ENCODE peak calls at places on chromosomes 16 and 17, in five cellular contexts. I is nephron progenitor cell, M is neural crest cell, O is fibroblast of mammary gland, X is EH. E is an unnamed sample.
A peak's percentile ranks its signal among the peaks of the same experiment; 100 is the strongest.

GRCh38 chr17:78645421-78646295 is 68.5 kb upstream of the DNAH17 start:
- DNase-seq in X (peak; percentile 48), M (no peak), O (peak; percentile 75), I (no peak), E (no peak)

GRCh38 chr17:1554751-1555617 is 7.6 kb downstream of the PITPNA start:
- DNase-seq in M (no peak), X (no peak), O (no peak), I (no peak), E (no peak)

GRCh38 chr16:10668322-10669045 is 26.2 kb downstream of the TEKT5 start:
- DNase-seq in M (peak; percentile 14), O (peak; percentile 23), X (peak; percentile 35), I (peak; percentile 26), E (peak; percentile 28)

GRCh38 chr17:38415250-38416194 is 12.7 kb upstream of the ARHGAP23 start:
- DNase-seq in M (peak; percentile 19), I (no peak), O (peak; percentile 28), X (peak; percentile 78), E (peak; percentile 92)

GRCh38 chr16:55263271-55264250 is 60.4 kb upstream of the IRX6 start:
- DNase-seq in O (no peak), I (no peak), X (no peak), M (no peak), E (no peak)

GRCh38 chr16:63169100-63169499 is 1132.9 kb upstream of the CDH8 start:
- DNase-seq in X (no peak), M (no peak), O (no peak), I (no peak), E (no peak)

GRCh38 chr17:57574040-57574513 is 171.0 kb downstream of the CCDC182 start:
- DNase-seq in X (peak; percentile 37), O (peak; percentile 73), M (no peak), I (no peak), E (no peak)

GRCh38 chr17:33183487-33184026 is 109.5 kb downstream of the ASIC2 start:
- DNase-seq in M (no peak), X (no peak), O (no peak), I (no peak), E (no peak)

GRCh38 chr16:86597880-86598606 is 19.7 kb downstream of the FOXL1 start:
- DNase-seq in I (no peak), M (no peak), X (peak; percentile 68), O (no peak), E (no peak)

GRCh38 chr17:77266891-77267341 is 126.1 kb downstream of the SEC14L1 start:
- DNase-seq in X (no peak), I (no peak), O (no peak), M (no peak), E (no peak)

GRCh38 chr16:77238593-77238992 is 39.4 kb downstream of the SYCE1L start:
- DNase-seq in M (no peak), X (no peak), I (no peak), O (no peak), E (no peak)

GRCh38 chr17:63464691-63465090 is 12.2 kb upstream of the ACE start:
- DNase-seq in X (no peak), I (no peak), M (no peak), O (no peak), E (no peak)

GRCh38 chr17:45081046-45081703 is 20.1 kb downstream of the NMT1 start:
- DNase-seq in O (no peak), M (no peak), X (no peak), I (no peak), E (no peak)

GRCh38 chr17:8080799-8081219 is 6.7 kb downstream of the ALOX12B start:
- DNase-seq in O (no peak), X (no peak), M (no peak), I (no peak), E (no peak)

GRCh38 chr17:39617100-39617445 is 9.4 kb upstream of the NEUROD2 start:
- DNase-seq in X (no peak), O (no peak), I (no peak), M (no peak), E (no peak)

GRCh38 chr16:23700093-23700492 is 12.9 kb downstream of the ERN2 start:
- DNase-seq in X (no peak), O (no peak), I (no peak), M (no peak), E (no peak)

GRCh38 chr17:79558573-79558900 is 52.3 kb downstream of the RBFOX3 start:
- DNase-seq in I (no peak), O (no peak), M (no peak), X (no peak), E (no peak)

GRCh38 chr16:83840060-83840617 is 32.4 kb downstream of the HSBP1 start:
- DNase-seq in I (no peak), O (no peak), X (no peak), M (no peak), E (no peak)

GRCh38 chr17:17902877-17903276 is 66.1 kb upstream of the SREBF1 start:
- DNase-seq in M (no peak), I (no peak), X (peak; percentile 11), O (no peak), E (no peak)

GRCh38 chr17:17857496-17857895 is 20.7 kb upstream of the SREBF1 start:
- DNase-seq in O (no peak), I (no peak), M (no peak), X (no peak), E (no peak)

GRCh38 chr16:12061336-12062055 is 85.0 kb downstream of the SNX29 start:
- DNase-seq in M (no peak), O (peak; percentile 37), X (peak; percentile 43), I (no peak), E (no peak)

GRCh38 chr16:70331588-70332358 is 14.9 kb upstream of the DDX19A start:
- DNase-seq in M (peak; percentile 4), X (peak; percentile 22), O (peak; percentile 12), I (peak; percentile 5), E (peak; percentile 38)

GRCh38 chr16:81641403-81642106 is 137.5 kb upstream of the PLCG2 start:
- DNase-seq in M (no peak), I (peak; percentile 37), O (no peak), X (no peak), E (peak; percentile 12)

GRCh38 chr17:83196973-83197880 is 117.8 kb downstream of the METRNL start:
- DNase-seq in O (peak; percentile 84), I (no peak), M (no peak), X (peak; percentile 71), E (no peak)

GRCh38 chr17:8500609-8501008 is 64.9 kb downstream of the NDEL1 start:
- DNase-seq in M (no peak), O (no peak), I (no peak), X (no peak), E (no peak)

GRCh38 chr16:17063156-17063555 is 407.6 kb downstream of the XYLT1 start:
- DNase-seq in M (no peak), X (no peak), O (no peak), I (no peak), E (no peak)

GRCh38 chr17:67491009-67491677 is 114.1 kb downstream of the PITPNC1 start:
- DNase-seq in I (peak; percentile 23), O (peak; percentile 100), X (peak; percentile 99), M (peak; percentile 18), E (no peak)

GRCh38 chr17:35447494-35447893 is 1.1 kb downstream of the SLFN13 start:
- DNase-seq in M (no peak), O (no peak), X (no peak), I (no peak), E (no peak)

GRCh38 chr17:1686086-1686485 is 1.4 kb upstream of the PRPF8 start:
- DNase-seq in M (no peak), O (peak; percentile 5), X (no peak), I (no peak), E (no peak)

GRCh38 chr16:66894948-66895696 is 14.8 kb downstream of the PDP2 start:
- DNase-seq in I (peak; percentile 64), M (peak; percentile 62), O (peak; percentile 71), X (peak; percentile 79), E (peak; percentile 43)

GRCh38 chr16:67571981-67572431 is 9.7 kb downstream of the CTCF start:
- DNase-seq in I (no peak), X (peak; percentile 88), M (no peak), O (peak; percentile 43), E (no peak)

GRCh38 chr16:9258423-9259051 is 167.1 kb downstream of the HAPSTR1 start:
- DNase-seq in O (peak; percentile 19), X (peak; percentile 32), M (peak; percentile 36), I (peak; percentile 61), E (peak; percentile 47)

GRCh38 chr17:39631403-39631802 is 4.7 kb downstream of the PPP1R1B start:
- DNase-seq in O (no peak), X (no peak), I (no peak), M (no peak), E (no peak)

GRCh38 chr17:54948380-54948779 is 20.1 kb downstream of the COX11 start:
- DNase-seq in I (no peak), O (peak; percentile 96), M (no peak), X (peak; percentile 95), E (no peak)

GRCh38 chr16:56353054-56353921 is 72.1 kb downstream of the AMFR start:
- DNase-seq in O (no peak), I (no peak), M (no peak), X (no peak), E (no peak)